ENCODE peak calls at places on chromosomes 5 and 9, in four cellular contexts. R is CD8-positive, alpha-beta T cell; G is heart left ventricle; B is endodermal cell. D is an unnamed sample.
A peak's percentile ranks its signal among the peaks of the same experiment; 100 is the strongest.

GRCh38 chr5:173602423-173602822 is 14.0 kb downstream of the BOD1 start:
- DNase-seq in R (no peak), G (peak; percentile 44), B (no peak), D (no peak)

GRCh38 chr9:112176410-112177010 is 1.4 kb upstream of the SUSD1 start:
- DNase-seq in R (peak; percentile 33), G (no peak), B (no peak), D (no peak)

GRCh38 chr5:72531496-72532190 is 24.4 kb upstream of the ZNF366 start:
- DNase-seq in R (no peak), G (no peak), B (no peak), D (no peak)

GRCh38 chr5:82597437-82597836 is 319.3 kb upstream of the RPS23 start:
- DNase-seq in R (no peak), G (no peak), B (peak; percentile 76), D (no peak)

GRCh38 chr5:179619776-179620175 is 3.7 kb downstream of the HNRNPH1 start:
- DNase-seq in R (no peak), G (no peak), B (no peak), D (no peak)

GRCh38 chr5:10719965-10720364 is 41.1 kb downstream of the DAP start:
- DNase-seq in R (no peak), G (no peak), B (no peak), D (peak; percentile 87)

GRCh38 chr5:145947581-145947980 is 11.2 kb downstream of the SH3RF2 start:
- DNase-seq in R (no peak), G (no peak), B (no peak), D (no peak)

GRCh38 chr5:173538018-173538417 is 78.4 kb downstream of the BOD1 start:
- DNase-seq in R (no peak), G (peak; percentile 68), B (no peak), D (no peak)

GRCh38 chr9:100445161-100445902 is 18.4 kb downstream of the MSANTD3 start:
- DNase-seq in R (no peak), G (no peak), B (no peak), D (no peak)

GRCh38 chr5:127922603-127923002 is 161.0 kb upstream of the SLC12A2 start:
- DNase-seq in R (no peak), G (no peak), B (no peak), D (no peak)

GRCh38 chr9:112764837-112765236 is 14.3 kb downstream of the SNX30 start:
- DNase-seq in R (no peak), G (no peak), B (peak; percentile 77), D (no peak)

GRCh38 chr5:108143581-108143980 is 238.3 kb downstream of the FBXL17 start:
- DNase-seq in R (no peak), G (no peak), B (no peak), D (peak; percentile 36)

GRCh38 chr5:99141534-99142135 is 212.8 kb upstream of the CHD1 start:
- DNase-seq in R (no peak), G (no peak), B (peak; percentile 55), D (peak; percentile 85)

GRCh38 chr5:133155326-133155969 is 103.6 kb downstream of the HSPA4 start:
- DNase-seq in R (no peak), G (no peak), B (no peak), D (no peak)

GRCh38 chr9:34267660-34268059 is 61.4 kb downstream of the KIF24 start:
- DNase-seq in R (no peak), G (no peak), B (no peak), D (no peak)

DNA sequence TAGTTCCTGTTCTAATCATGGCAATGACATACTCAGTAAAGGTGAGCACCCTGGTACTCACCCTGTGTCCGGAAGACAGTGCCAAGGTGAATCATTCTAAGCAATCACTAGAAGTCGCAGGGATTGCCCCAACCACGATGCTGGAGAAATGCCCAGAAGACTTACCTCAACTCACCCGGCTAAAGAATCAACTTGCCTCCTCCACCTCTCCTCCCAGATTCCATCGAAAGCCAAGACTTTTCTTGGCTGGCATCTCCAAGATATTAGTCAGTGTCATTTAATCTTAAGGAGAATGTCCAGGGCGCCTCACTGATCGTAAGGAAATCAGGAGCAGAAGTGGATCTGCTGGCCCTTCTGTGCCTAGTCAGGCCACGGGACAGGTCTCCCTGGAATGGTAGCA is 204.9 kb downstream of the ERCC6L2 start:
- DNase-seq in R (no peak), G (no peak), B (no peak), D (peak; percentile 91)
- H3K27ac ChIP-seq in R (no peak overlapping the region), G (no peak overlapping the region), B (no peak overlapping the region), D (no peak overlapping the region)

GRCh38 chr9:120117081-120117480 is 462.9 kb downstream of the CDK5RAP2 start:
- DNase-seq in R (no peak), G (no peak), B (no peak), D (no peak)
- H3K4me1 ChIP-seq in R (no peaks in the 10 kb centered on the region), G (no peaks in the 10 kb centered on the region), B (no peaks in the 10 kb centered on the region), D (no peaks in the 10 kb centered on the region)

GRCh38 chr5:142110046-142110531 is 1.5 kb downstream of the NDFIP1 start:
- DNase-seq in R (no peak), G (peak; percentile 57), B (no peak), D (peak; percentile 15)
- TF ChIP-seq CTCF in R (no peak), G (no peak), B (peak; percentile 21), D (peak; percentile 31)

GRCh38 chr5:160675988-160676387 is 176.0 kb downstream of the ATP10B start:
- DNase-seq in R (no peak), G (no peak), B (no peak), D (no peak)

GRCh38 chr5:160667160-160667559 is 184.9 kb downstream of the ATP10B start:
- DNase-seq in R (no peak), G (no peak), B (no peak), D (no peak)

GRCh38 chr5:160672521-160672920 is 179.5 kb downstream of the ATP10B start:
- DNase-seq in R (no peak), G (no peak), B (no peak), D (no peak)
- H3K27ac ChIP-seq in R (no peak overlapping the region), G (no peak overlapping the region), B (no peak overlapping the region), D (no peak overlapping the region)

GRCh38 chr9:121499427-121500164 is at the start of gene GGTA1:
- DNase-seq in R (no peak), G (peak; percentile 81), B (peak; percentile 81), D (no peak)

GRCh38 chr9:121500165-121500478 is 478 bp upstream of the GGTA1 start:
- DNase-seq in R (no peak), G (no peak), B (no peak), D (no peak)

GRCh38 chr9:121499177-121499426 is 542 bp downstream of the GGTA1 start:
- DNase-seq in R (no peak), G (no peak), B (no peak), D (no peak)

GRCh38 chr9:121498487-121499176 is 1.0 kb downstream of the GGTA1 start:
- DNase-seq in R (no peak), G (peak; percentile 60), B (peak; percentile 67), D (no peak)

GRCh38 chr9:121498150-121498486 is 1.5 kb downstream of the GGTA1 start:
- DNase-seq in R (peak; percentile 12), G (peak; percentile 56), B (peak; percentile 88), D (peak; percentile 75)
- H3K4me1 ChIP-seq in R (peaks cover 13% of the 10 kb centered on the region), G (peaks cover 6% of the 10 kb centered on the region), B (no peaks in the 10 kb centered on the region), D (no peaks in the 10 kb centered on the region)

D was measured in foreskin keratinocyte.